ENCODE peak calls at places on chromosomes 12 and 14, in seven cellular contexts. One of them, this sample, is unnamed.
A peak's percentile ranks its signal among the peaks of the same experiment; 100 is the strongest.

GRCh38 chr14:50333010-50333409 is 20.9 kb downstream of the DMAC2L start:
- DNase-seq in NCI-H146: no peak
- DNase-seq in MG63: peak; percentile 59
- DNase-seq in type B pancreatic cell: no peak
- DNase-seq in NCI-H748 treated with DMSO at 0.1 percent for 48 hours: no peak
- DNase-seq in H9: no peak
- DNase-seq in right lobe of liver: no peak
- DNase-seq in this sample: no peak

GRCh38 chr12:52171950-52172512 is 19.8 kb downstream of the KRT80 start:
- DNase-seq in type B pancreatic cell: no peak
- DNase-seq in NCI-H146: peak; percentile 79
- DNase-seq in NCI-H748 treated with DMSO at 0.1 percent for 48 hours: no peak
- DNase-seq in right lobe of liver: no peak
- DNase-seq in H9: peak; percentile 91
- DNase-seq in MG63: peak; percentile 84
- DNase-seq in this sample: no peak

GRCh38 chr12:131038961-131039360 is 85.3 kb downstream of the ADGRD1 start:
- DNase-seq in H9: no peak
- DNase-seq in NCI-H748 treated with DMSO at 0.1 percent for 48 hours: no peak
- DNase-seq in MG63: no peak
- DNase-seq in type B pancreatic cell: no peak
- DNase-seq in NCI-H146: no peak
- DNase-seq in right lobe of liver: peak; percentile 50
- DNase-seq in this sample: no peak

GRCh38 chr12:14841761-14842160 is 1.6 kb downstream of the ART4 start:
- DNase-seq in MG63: peak; percentile 25
- DNase-seq in NCI-H146: no peak
- DNase-seq in NCI-H748 treated with DMSO at 0.1 percent for 48 hours: no peak
- DNase-seq in H9: no peak
- DNase-seq in type B pancreatic cell: no peak
- DNase-seq in right lobe of liver: peak; percentile 68
- DNase-seq in this sample: no peak

GRCh38 chr14:21160061-21160610 is 4.3 kb upstream of the OR5AU1 start:
- DNase-seq in right lobe of liver: no peak
- DNase-seq in type B pancreatic cell: no peak
- DNase-seq in H9: no peak
- DNase-seq in NCI-H748 treated with DMSO at 0.1 percent for 48 hours: no peak
- DNase-seq in NCI-H146: no peak
- DNase-seq in MG63: no peak
- DNase-seq in this sample: no peak

GRCh38 chr14:22448905-22449611 is 140.0 kb downstream of the DAD1 start:
- DNase-seq in NCI-H146: no peak
- DNase-seq in NCI-H748 treated with DMSO at 0.1 percent for 48 hours: no peak
- DNase-seq in type B pancreatic cell: no peak
- DNase-seq in H9: no peak
- DNase-seq in MG63: no peak
- DNase-seq in right lobe of liver: no peak
- DNase-seq in this sample: no peak

GRCh38 chr14:76872796-76873432 is 46.7 kb downstream of the LRRC74A start:
- DNase-seq in H9: peak; percentile 68
- DNase-seq in right lobe of liver: peak; percentile 72
- DNase-seq in MG63: no peak
- DNase-seq in type B pancreatic cell: no peak
- DNase-seq in NCI-H146: peak; percentile 6
- DNase-seq in NCI-H748 treated with DMSO at 0.1 percent for 48 hours: peak; percentile 40
- DNase-seq in this sample: peak; percentile 55

GRCh38 chr14:89277229-89277628 is 139.8 kb downstream of the FOXN3 start:
- DNase-seq in H9: no peak
- DNase-seq in type B pancreatic cell: no peak
- DNase-seq in NCI-H748 treated with DMSO at 0.1 percent for 48 hours: peak; percentile 14
- DNase-seq in right lobe of liver: no peak
- DNase-seq in MG63: no peak
- DNase-seq in NCI-H146: no peak
- DNase-seq in this sample: no peak

GRCh38 chr12:88934163-88934747 is 354.0 kb upstream of the KITLG start:
- DNase-seq in type B pancreatic cell: no peak
- DNase-seq in NCI-H146: no peak
- DNase-seq in NCI-H748 treated with DMSO at 0.1 percent for 48 hours: no peak
- DNase-seq in H9: no peak
- DNase-seq in MG63: no peak
- DNase-seq in right lobe of liver: no peak
- DNase-seq in this sample: no peak

GRCh38 chr14:68468437-68469207 is 324.2 kb downstream of the ZFP36L1 start:
- DNase-seq in NCI-H146: no peak
- DNase-seq in MG63: no peak
- DNase-seq in H9: no peak
- DNase-seq in type B pancreatic cell: no peak
- DNase-seq in right lobe of liver: no peak
- DNase-seq in NCI-H748 treated with DMSO at 0.1 percent for 48 hours: no peak
- DNase-seq in this sample: no peak

GRCh38 chr14:24310666-24311604 is at the start of gene LTB4R:
- DNase-seq in NCI-H748 treated with DMSO at 0.1 percent for 48 hours: peak; percentile 74
- DNase-seq in MG63: no peak
- DNase-seq in H9: no peak
- DNase-seq in right lobe of liver: peak; percentile 92
- DNase-seq in NCI-H146: peak; percentile 88
- DNase-seq in type B pancreatic cell: no peak
- DNase-seq in this sample: peak; percentile 43

GRCh38 chr12:1580036-1580435 is 14.3 kb downstream of the FBXL14 start:
- DNase-seq in right lobe of liver: no peak
- DNase-seq in NCI-H146: no peak
- DNase-seq in NCI-H748 treated with DMSO at 0.1 percent for 48 hours: no peak
- DNase-seq in H9: no peak
- DNase-seq in type B pancreatic cell: no peak
- DNase-seq in MG63: no peak
- DNase-seq in this sample: no peak

GRCh38 chr14:97692084-97692483 is 894.9 kb downstream of the VRK1 start:
- DNase-seq in NCI-H748 treated with DMSO at 0.1 percent for 48 hours: peak; percentile 83
- DNase-seq in MG63: no peak
- DNase-seq in type B pancreatic cell: no peak
- DNase-seq in right lobe of liver: no peak
- DNase-seq in H9: no peak
- DNase-seq in NCI-H146: no peak
- DNase-seq in this sample: no peak